ENCODE peak calls at places on chromosomes 12 and 14, in five cellular contexts. P, B, Y, I and U are unnamed samples.

GRCh38 chr14:78614651-78615050 is 444.5 kb downstream of the NRXN3 start:
- DNase-seq in P (no peak), B (no peak), Y (no peak), I (no peak), U (no peak)

GRCh38 chr12:100460702-100461101 is 13.0 kb upstream of the NR1H4 start:
- DNase-seq in P (no peak), B (no peak), Y (no peak), I (no peak), U (no peak)

GRCh38 chr14:59217011-59217410 is 28.5 kb downstream of the DAAM1 start:
- DNase-seq in P (no peak), B (no peak), Y (no peak), I (no peak), U (no peak)

GRCh38 chr12:53803194-53803593 is 51.4 kb upstream of the CISTR start:
- DNase-seq in P (no peak), B (no peak), Y (no peak), I (no peak), U (no peak)

GRCh38 chr12:105031061-105031807 is 45.1 kb downstream of the NOPCHAP1 start:
- DNase-seq in P (no peak), B (no peak), Y (no peak), I (no peak), U (no peak)

GRCh38 chr12:20183563-20183962 is 184.8 kb upstream of the PDE3A start:
- DNase-seq in P (no peak), B (no peak), Y (no peak), I (no peak), U (no peak)

GRCh38 chr12:58176296-58176869 is 235.0 kb downstream of the ATP23 start:
- DNase-seq in P (no peak), B (peak), Y (peak), I (peak), U (no peak)

GRCh38 chr14:68345738-68346137 is 447.1 kb downstream of the ZFP36L1 start:
- DNase-seq in P (no peak), B (no peak), Y (no peak), I (no peak), U (no peak)

GRCh38 chr12:32501835-32502333 is 102.5 kb downstream of the FGD4 start:
- DNase-seq in P (no peak), B (no peak), Y (peak), I (no peak), U (no peak)

GRCh38 chr14:69357544-69358200 is 40.4 kb downstream of the ERH start:
- DNase-seq in P (no peak), B (no peak), Y (no peak), I (no peak), U (no peak)

GRCh38 chr14:104639889-104640548 is 35.4 kb upstream of the TMEM179 start:
- DNase-seq in P (peak), B (peak), Y (peak), I (peak), U (no peak)

GRCh38 chr14:105187116-105187515 is 6.0 kb upstream of the NUDT14 start:
- DNase-seq in P (no peak), B (no peak), Y (no peak), I (no peak), U (no peak)

GRCh38 chr14:102508774-102509743 is 517 bp downstream of the ANKRD9 start:
- DNase-seq in P (peak), B (peak), Y (no peak), I (peak), U (no peak)

GRCh38 chr14:70130498-70130897 is 58.3 kb downstream of the SLC8A3 start:
- DNase-seq in P (no peak), B (no peak), Y (no peak), I (no peak), U (no peak)

GRCh38 chr14:104309657-104310369 is 171.4 kb downstream of the KIF26A start:
- DNase-seq in P (peak), B (no peak), Y (no peak), I (no peak), U (no peak)

GRCh38 chr12:124946440-124946793 is 32.0 kb upstream of the UBC start:
- DNase-seq in P (no peak), B (no peak), Y (no peak), I (no peak), U (no peak)

GRCh38 chr14:38404100-38404541 is 148.2 kb upstream of the CLEC14A start:
- DNase-seq in P (no peak), B (no peak), Y (no peak), I (no peak), U (no peak)

GRCh38 chr12:65894127-65894526 is 69.8 kb downstream of the HMGA2 start:
- DNase-seq in P (no peak), B (no peak), Y (no peak), I (no peak), U (no peak)

GRCh38 chr12:91986084-91986483 is 159.6 kb downstream of the BTG1 start:
- DNase-seq in P (no peak), B (no peak), Y (no peak), I (no peak), U (no peak)

GRCh38 chr14:96805906-96806305 is 8.7 kb downstream of the VRK1 start:
- DNase-seq in P (no peak), B (peak), Y (no peak), I (no peak), U (no peak)

GRCh38 chr12:32446306-32447119 is 47.2 kb downstream of the FGD4 start:
- DNase-seq in P (no peak), B (no peak), Y (no peak), I (no peak), U (no peak)

GRCh38 chr14:67487937-67488893 is at the start of gene TMEM229B:
- DNase-seq in P (peak), B (peak), Y (no peak), I (no peak), U (no peak)

GRCh38 chr12:90959538-90960139 is 4.7 kb upstream of the CCER1 start:
- DNase-seq in P (no peak), B (no peak), Y (no peak), I (peak), U (no peak)

DNA sequence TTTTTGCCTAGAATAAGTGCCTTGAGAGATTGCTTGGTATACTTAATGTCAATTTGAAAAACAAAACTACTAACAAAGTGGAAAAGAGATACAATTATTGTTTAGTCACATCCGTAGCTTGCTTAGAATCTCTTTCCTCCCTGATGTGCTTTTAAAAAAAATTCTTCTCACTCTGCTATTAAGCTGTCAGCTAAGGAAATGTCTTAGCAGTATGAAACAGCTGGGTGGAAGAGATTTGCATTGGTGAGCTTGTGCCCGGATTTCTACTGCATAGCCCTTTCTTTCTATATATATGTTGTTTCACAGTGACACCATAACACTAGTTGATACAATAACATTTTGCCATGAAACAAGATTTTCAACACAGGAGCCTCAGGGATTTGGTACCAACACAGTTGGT is 229.4 kb upstream of the RGS6 start:
- DNase-seq in P (no peak), B (no peak), Y (no peak), I (no peak), U (no peak)
- TF ChIP-seq POLR2AphosphoS5 in P (no peak), B (no peak), Y (no peak), I (no peak), U (no peak)

DNA sequence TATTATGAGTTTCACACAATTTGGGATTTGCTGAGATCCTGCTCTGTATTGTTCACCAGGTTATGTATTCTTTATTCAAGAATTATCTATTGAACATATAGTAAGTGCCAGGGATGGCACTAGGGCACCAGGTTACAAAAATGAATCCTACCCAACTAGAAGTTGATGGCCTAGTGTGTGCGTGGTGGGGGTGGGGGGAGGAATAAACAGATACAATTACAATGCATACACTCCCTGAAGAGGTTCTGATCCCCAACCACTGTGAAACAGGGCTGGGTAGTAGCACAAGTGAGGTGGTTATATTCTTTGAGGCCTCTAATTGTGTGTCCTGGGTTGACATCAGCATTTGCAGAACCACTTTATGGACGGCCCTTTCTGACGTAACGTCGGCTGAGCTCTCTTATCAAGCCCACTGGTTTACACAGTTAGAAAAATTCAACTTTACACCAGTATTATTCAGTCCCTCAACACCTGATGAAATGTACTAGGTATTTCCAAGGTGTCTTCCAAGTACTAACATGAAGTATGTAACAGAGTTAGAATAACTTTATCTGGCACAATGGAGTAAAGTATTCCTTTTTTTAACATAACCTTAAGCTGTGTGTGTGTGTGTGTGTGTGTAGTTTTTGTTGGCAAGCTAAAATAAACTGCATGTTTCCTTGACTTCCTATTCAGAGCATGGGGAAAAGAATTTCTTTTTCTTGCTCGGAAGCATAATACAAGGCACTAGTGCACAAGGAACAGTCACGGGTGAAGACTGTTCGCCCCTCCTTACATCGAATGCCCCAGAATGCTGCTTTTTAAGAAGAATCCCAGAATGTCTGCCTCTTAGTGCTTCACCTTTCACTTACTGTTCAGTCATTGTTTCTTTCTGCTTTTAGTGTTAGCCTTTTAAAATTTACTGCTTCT is 8.1 kb upstream of the GLRX5 start:
- DNase-seq in P (no peak), B (no peak), Y (no peak), I (no peak), U (no peak)
- H3K4me3 ChIP-seq in P (no peak), B (no peak), Y (no peak), I (no peak), U (no peak)

GRCh38 chr12:78918221-78918620 is 53.6 kb downstream of the SYT1 start:
- DNase-seq in P (no peak), B (no peak), Y (no peak), I (no peak), U (no peak)
- TF ChIP-seq POLR2A in P (no peak), B (no peak), Y (no peak), I (no peak), U (no peak)

DNA sequence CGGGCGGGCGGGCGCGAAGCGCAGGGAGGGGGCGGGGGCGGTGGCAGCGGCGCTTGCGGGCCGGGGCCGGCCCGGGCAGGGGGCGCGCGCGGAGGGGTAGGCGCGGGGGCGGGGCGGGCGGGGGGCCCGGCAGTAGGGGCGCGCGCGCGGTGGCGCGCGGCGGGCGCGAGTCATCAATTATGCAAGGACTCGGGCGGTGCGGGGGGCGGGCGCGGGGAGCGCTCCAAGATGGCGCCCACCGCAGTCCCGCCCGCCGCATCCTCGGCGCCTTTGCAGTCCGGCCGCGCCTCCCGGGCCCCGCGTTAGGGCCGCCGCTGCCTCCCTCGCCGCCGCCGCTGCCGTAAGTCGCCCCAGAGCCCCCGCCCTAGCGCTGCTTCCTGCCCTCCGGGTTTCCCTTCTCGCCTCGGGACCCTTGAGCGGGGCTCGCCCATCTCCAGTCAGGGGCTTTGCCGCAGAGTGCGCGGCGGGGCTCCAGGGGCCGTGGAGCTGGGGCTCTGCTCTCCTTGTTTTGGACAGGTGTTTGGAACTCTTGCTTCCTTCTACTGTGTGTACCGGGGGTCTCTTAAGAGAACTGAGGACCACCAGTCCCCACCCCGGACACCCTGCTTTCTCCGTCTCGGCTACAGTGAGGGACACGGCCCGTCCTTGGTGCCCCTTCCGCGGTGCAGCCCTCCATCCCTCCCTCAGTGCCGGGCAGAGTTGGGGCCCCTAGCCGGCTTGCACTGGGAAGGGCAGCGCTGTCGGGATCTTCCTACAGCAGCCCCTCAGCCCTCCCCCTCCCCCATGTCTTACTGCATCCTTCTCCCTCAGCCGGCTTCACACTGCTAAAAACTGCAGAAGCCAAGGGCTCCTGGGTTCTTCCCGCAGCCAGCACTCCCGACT is at the start of gene SCN8A:
- DNase-seq in P (peak), B (peak), Y (peak), I (peak), U (no peak)
- TF ChIP-seq POLR2AphosphoS5 in P (no peak), B (no peak), Y (no peak), I (no peak), U (no peak)

GRCh38 chr14:88821888-88822287 is 2.6 kb upstream of the TTC8 start:
- DNase-seq in P (no peak), B (no peak), Y (no peak), I (no peak), U (no peak)

GRCh38 chr14:88825078-88825458 is 617 bp downstream of the TTC8 start:
- DNase-seq in P (no peak), B (no peak), Y (no peak), I (no peak), U (no peak)

GRCh38 chr14:88824314-88825077 is at the start of gene TTC8:
- DNase-seq in P (peak), B (peak), Y (peak), I (peak), U (peak)

GRCh38 chr14:88825503-88825902 is 1.1 kb downstream of the TTC8 start:
- DNase-seq in P (no peak), B (no peak), Y (no peak), I (no peak), U (no peak)

DNA sequence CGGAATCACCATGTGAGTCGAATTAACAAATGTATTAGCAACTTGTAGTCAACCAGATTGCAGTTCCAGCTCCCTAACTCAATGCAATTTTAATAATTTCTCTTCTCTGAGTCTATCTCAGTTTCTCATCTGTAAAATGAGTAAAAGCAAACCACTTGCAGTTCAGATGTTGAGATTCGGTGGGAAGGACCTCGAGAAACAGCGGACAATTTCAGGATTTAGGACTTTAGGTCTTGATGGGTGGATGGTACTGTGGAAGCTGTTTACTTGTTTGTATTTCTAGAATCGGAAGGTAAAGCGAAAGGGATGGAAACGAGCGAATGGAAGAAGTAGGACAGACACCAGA is 510 bp upstream of the TTC8 start:
- DNase-seq in P (no peak), B (no peak), Y (no peak), I (no peak), U (no peak)
- H3K4me3 ChIP-seq in P (peak), B (peak), Y (peak), I (peak), U (peak)

DNA sequence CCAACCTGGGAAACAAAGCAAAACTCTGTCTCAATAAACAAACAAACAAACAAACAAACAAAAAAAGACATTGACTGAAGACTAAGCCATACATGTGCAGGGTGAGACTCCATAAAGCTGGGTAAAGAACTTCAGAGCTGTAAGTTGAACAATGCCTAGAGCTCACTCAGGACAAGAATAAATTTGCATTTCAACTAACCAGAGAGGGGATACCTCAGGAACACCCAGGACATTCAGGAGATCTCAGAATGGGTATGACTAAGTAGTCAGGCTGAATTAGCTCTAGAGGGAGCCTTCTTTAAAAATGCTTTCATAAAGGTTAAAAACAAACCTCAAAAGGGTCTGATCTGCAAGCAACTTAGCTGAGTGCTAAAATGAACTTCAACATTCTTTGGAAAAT is 267.7 kb upstream of the DIO3 start:
- DNase-seq in P (no peak), B (no peak), Y (no peak), I (no peak), U (no peak)
- TF ChIP-seq POLR2A in P (no peak), B (no peak), Y (no peak), I (no peak), U (no peak)

DNA sequence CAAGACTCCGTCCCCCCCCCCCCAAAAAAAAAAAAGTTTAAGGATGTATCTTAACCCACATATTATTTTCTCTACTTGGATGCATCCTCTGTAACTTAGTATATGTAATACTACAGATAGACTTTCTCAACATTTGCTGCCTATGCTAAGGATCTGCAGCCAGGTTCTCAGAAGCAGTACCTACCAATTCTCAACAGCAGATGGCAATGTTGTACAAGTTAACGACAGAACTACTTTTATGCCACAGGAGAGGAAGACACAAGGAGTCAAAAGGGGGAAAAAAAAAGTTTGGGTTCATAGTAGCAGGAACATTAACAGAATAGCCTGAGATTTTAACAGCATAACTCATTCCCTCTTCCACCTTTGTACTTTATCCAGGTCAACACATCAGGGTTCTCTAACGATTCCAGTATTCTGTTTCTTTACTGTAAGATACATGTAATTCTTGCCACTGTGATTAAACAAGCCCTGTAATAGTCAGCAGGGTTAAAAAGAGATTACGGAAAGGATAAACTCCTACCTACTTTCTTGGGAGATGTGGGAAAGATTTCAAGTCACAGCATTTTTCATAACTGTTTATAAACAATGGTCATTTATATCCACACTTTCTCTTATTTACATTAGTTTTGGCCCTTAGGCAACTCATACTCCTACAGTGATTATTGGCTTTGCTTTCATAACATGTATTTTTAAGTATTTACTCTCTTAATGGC is 5.7 kb upstream of the NEK9 start:
- DNase-seq in P (no peak), B (peak), Y (peak), I (peak), U (no peak)
- TF ChIP-seq POLR2AphosphoS5 in P (no peak), B (no peak), Y (no peak), I (no peak), U (no peak)

GRCh38 chr12:56121204-56121870 is 3.3 kb downstream of the ZC3H10 start:
- DNase-seq in P (no peak), B (no peak), Y (no peak), I (no peak), U (no peak)

GRCh38 chr12:56117778-56118687 is at the start of gene ZC3H10:
- DNase-seq in P (peak), B (peak), Y (peak), I (peak), U (peak)

GRCh38 chr12:56118688-56119045 is 601 bp downstream of the ZC3H10 start:
- DNase-seq in P (no peak), B (no peak), Y (no peak), I (no peak), U (no peak)

GRCh38 chr12:56119361-56119796 is 1.3 kb downstream of the ZC3H10 start:
- DNase-seq in P (no peak), B (peak), Y (peak), I (peak), U (no peak)

DNA sequence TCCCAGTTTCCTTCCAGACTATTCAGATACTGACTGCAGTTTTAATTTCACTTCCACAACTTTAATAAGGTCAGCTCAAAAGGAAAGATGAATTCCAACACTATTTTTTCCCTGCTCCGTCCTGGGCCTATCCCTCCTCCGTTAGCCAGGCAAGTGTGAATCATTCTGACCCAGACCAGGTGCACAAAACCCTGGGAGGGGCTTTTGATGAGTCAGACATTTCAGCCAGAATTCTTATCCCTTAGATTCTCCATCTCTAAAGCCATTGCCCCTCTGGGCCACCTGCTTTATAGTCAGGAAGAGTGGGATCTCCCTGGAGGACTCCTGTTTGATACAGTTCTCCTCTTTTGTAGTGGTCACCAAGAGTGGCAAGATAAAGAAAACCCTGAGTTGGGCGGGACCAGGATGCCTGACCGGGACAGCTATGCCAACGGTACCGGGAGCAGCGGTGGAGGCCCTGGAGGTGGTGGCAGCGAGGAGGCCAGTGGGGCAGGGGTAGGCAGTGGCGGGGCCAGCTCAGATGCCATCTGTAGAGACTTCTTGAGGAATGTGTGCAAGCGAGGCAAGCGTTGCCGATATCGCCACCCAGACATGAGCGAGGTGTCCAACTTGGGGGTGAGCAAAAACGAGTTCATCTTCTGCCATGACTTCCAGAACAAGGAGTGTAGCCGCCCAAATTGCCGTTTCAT is 2.2 kb downstream of the ZC3H10 start:
- DNase-seq in P (no peak), B (no peak), Y (no peak), I (peak), U (no peak)
- H3K4me3 ChIP-seq in P (no peak), B (no peak), Y (no peak), I (no peak), U (no peak)

GRCh38 chr12:110281549-110282342 is 699 bp downstream of the ATP2A2 start:
- DNase-seq in P (peak), B (peak), Y (peak), I (no peak), U (no peak)
- TF ChIP-seq POLR2A in P (no peak), B (peak), Y (peak), I (peak), U (no peak)